ENCODE peak calls at places on chromosomes 12 and 14, in eight cellular contexts. T is sciatic nerve; O is NCI-H2171; E is activated T-cell treated with anti-CD3 and anti-CD28 coated beads, Interleukin-2, amount 50 U/mL, for 72 hours; J is T follicular helper cell; M is D341Med; F is B cell; Q is 8988T. B is an unnamed sample.
A peak's percentile ranks its signal among the peaks of the same experiment; 100 is the strongest.

GRCh38 chr14:60768602-60769001 is 34.0 kb downstream of the MNAT1 start:
- DNase-seq in Q (no peak), T (no peak), J (no peak), O (no peak), E (no peak), M (no peak), F (no peak), B (no peak)

GRCh38 chr12:132494294-132495164 is 4.6 kb downstream of the FBRSL1 start:
- DNase-seq in O (no peak), F (no peak), M (no peak), E (no peak), T (no peak), J (no peak), Q (no peak), B (no peak)

GRCh38 chr14:38124496-38124895 is 83.2 kb upstream of the SSTR1 start:
- DNase-seq in F (no peak), T (no peak), E (no peak), O (no peak), J (no peak), M (no peak), Q (no peak), B (no peak)

GRCh38 chr14:24310666-24311604 is at the start of gene LTB4R:
- DNase-seq in E (peak; percentile 79), T (peak; percentile 80), F (peak; percentile 82), Q (no peak), J (peak; percentile 43), O (no peak), M (no peak), B (peak; percentile 89)

GRCh38 chr12:46451276-46452021 is 78.9 kb upstream of the SLC38A2 start:
- DNase-seq in T (no peak), E (no peak), J (no peak), Q (no peak), O (no peak), F (no peak), M (no peak), B (no peak)

GRCh38 chr12:94498073-94498472 is 38.4 kb upstream of the CEP83 start:
- DNase-seq in Q (no peak), M (no peak), E (no peak), F (no peak), T (no peak), J (no peak), O (no peak), B (no peak)

GRCh38 chr12:53754633-53755261 is 3.0 kb upstream of the CISTR start:
- DNase-seq in T (no peak), J (no peak), E (no peak), O (peak; percentile 58), M (no peak), Q (no peak), F (no peak), B (no peak)

GRCh38 chr12:22733756-22734155 is 108.8 kb downstream of the ETNK1 start:
- DNase-seq in O (no peak), M (no peak), T (no peak), F (no peak), E (no peak), Q (no peak), J (no peak), B (no peak)

GRCh38 chr14:85987292-85987691 is 457.3 kb downstream of the FLRT2 start:
- DNase-seq in E (no peak), T (no peak), O (no peak), F (no peak), Q (no peak), J (no peak), M (no peak), B (no peak)

GRCh38 chr12:1488908-1489381 is 105.4 kb downstream of the FBXL14 start:
- DNase-seq in E (peak; percentile 9), M (no peak), J (no peak), F (no peak), T (no peak), O (no peak), Q (no peak), B (no peak)

GRCh38 chr12:27924350-27925140 is 48.0 kb downstream of the PTHLH start:
- DNase-seq in F (no peak), Q (no peak), M (no peak), T (no peak), J (no peak), O (no peak), E (no peak), B (no peak)

GRCh38 chr14:38873923-38874612 is 229.0 kb downstream of the SEC23A start:
- DNase-seq in M (no peak), F (no peak), Q (no peak), O (no peak), T (no peak), E (no peak), J (no peak), B (no peak)

GRCh38 chr12:68374315-68374982 is 42.3 kb upstream of the MDM1 start:
- DNase-seq in T (no peak), O (peak; percentile 26), M (no peak), E (peak; percentile 83), F (peak; percentile 52), J (peak; percentile 15), Q (no peak), B (no peak)

GRCh38 chr12:108666326-108666995 is 32.8 kb upstream of the SELPLG start:
- DNase-seq in E (no peak), O (no peak), J (no peak), F (no peak), Q (no peak), M (peak; percentile 61), T (peak; percentile 70), B (peak; percentile 84)

GRCh38 chr12:77644915-77645605 is 185.6 kb upstream of the NAV3 start:
- DNase-seq in M (no peak), E (no peak), F (no peak), Q (no peak), J (no peak), O (no peak), T (no peak), B (no peak)

GRCh38 chr14:57641776-57642175 is 148.1 kb upstream of the CCDC198 start:
- DNase-seq in E (no peak), M (no peak), Q (no peak), F (no peak), O (no peak), J (no peak), T (no peak), B (no peak)

GRCh38 chr12:18752280-18752920 is 14.5 kb downstream of the CAPZA3 start:
- DNase-seq in M (peak; percentile 28), F (no peak), T (no peak), J (no peak), O (no peak), E (no peak), Q (no peak), B (no peak)

GRCh38 chr12:32917094-32917611 is 20.6 kb upstream of the PKP2 start:
- DNase-seq in Q (no peak), T (no peak), E (no peak), M (no peak), F (no peak), J (no peak), O (no peak), B (no peak)

GRCh38 chr14:76201162-76201561 is 49.4 kb downstream of the GPATCH2L start:
- DNase-seq in Q (no peak), F (no peak), M (no peak), J (no peak), E (no peak), T (no peak), O (no peak), B (no peak)

GRCh38 chr14:62117010-62117717 is 354.9 kb downstream of the SNAPC1 start:
- DNase-seq in F (peak; percentile 79), O (peak; percentile 96), T (peak; percentile 59), M (peak; percentile 81), E (peak; percentile 76), Q (no peak), J (peak; percentile 27), B (peak; percentile 65)

GRCh38 chr12:110004598-110004997 is 5.4 kb downstream of the ANKRD13A start:
- DNase-seq in M (no peak), Q (no peak), T (no peak), E (no peak), O (no peak), F (no peak), J (no peak), B (no peak)

GRCh38 chr12:90978117-90978770 is 23.3 kb upstream of the CCER1 start:
- DNase-seq in M (peak; percentile 58), T (no peak), E (no peak), F (no peak), O (peak; percentile 22), Q (no peak), J (no peak), B (no peak)

GRCh38 chr14:58666737-58667136 is 29.0 kb downstream of the DACT1 start:
- DNase-seq in O (no peak), F (no peak), J (no peak), E (no peak), M (no peak), Q (no peak), T (no peak), B (no peak)